ENCODE peak calls at places on chromosomes 2 and 18, in four cellular contexts. K is transverse colon, Y is SJSA1, P is left ventricle myocardium superior. B is an unnamed sample.
A peak's percentile ranks its signal among the peaks of the same experiment; 100 is the strongest.

GRCh38 chr2:135043345-135043744 is 3.9 kb downstream of the MAP3K19 start:
- DNase-seq in K (no peak), P (no peak), Y (no peak), B (no peak)

GRCh38 chr2:240701091-240701735 is 9.5 kb downstream of the AQP12A start:
- DNase-seq in Y (no peak), K (no peak), P (peak; percentile 18), B (no peak)

GRCh38 chr2:200156140-200156858 is 150.2 kb upstream of the SPATS2L start:
- DNase-seq in K (no peak), P (peak; percentile 33), Y (peak; percentile 57), B (no peak)

GRCh38 chr2:233434666-233435375 is 80.5 kb downstream of the DGKD start:
- DNase-seq in P (no peak), Y (no peak), K (no peak), B (no peak)

GRCh38 chr2:3605013-3605961 is 10.4 kb downstream of the COLEC11 start:
- DNase-seq in Y (no peak), K (no peak), P (no peak), B (peak; percentile 46)

GRCh38 chr2:121189656-121190381 is 95.2 kb downstream of the TFCP2L1 start:
- DNase-seq in K (no peak), Y (no peak), P (no peak), B (no peak)

GRCh38 chr2:215863687-215864086 is 149.7 kb downstream of the MREG start:
- DNase-seq in Y (no peak), P (no peak), K (no peak), B (no peak)

GRCh38 chr2:46411245-46411641 is 68.1 kb upstream of the TMEM247 start:
- DNase-seq in Y (no peak), P (no peak), K (no peak), B (no peak)

GRCh38 chr2:81196933-81197628 is 892.5 kb upstream of the LRRTM1 start:
- DNase-seq in P (no peak), K (no peak), Y (no peak), B (no peak)

GRCh38 chr18:49708674-49709580 is 104.4 kb downstream of the ACAA2 start:
- DNase-seq in Y (no peak), P (no peak), K (no peak), B (no peak)

GRCh38 chr18:26863122-26863879 is 2.2 kb downstream of the AQP4 start:
- DNase-seq in K (peak; percentile 74), P (peak; percentile 88), Y (no peak), B (peak; percentile 68)

GRCh38 chr18:8507881-8508280 is 101.4 kb upstream of the RAB12 start:
- DNase-seq in K (no peak), Y (no peak), P (no peak), B (no peak)

GRCh38 chr2:44956841-44957240 is 15.3 kb downstream of the SIX3 start:
- DNase-seq in Y (peak; percentile 71), K (no peak), P (no peak), B (no peak)

GRCh38 chr18:23835076-23835475 is 145.8 kb downstream of the LAMA3 start:
- DNase-seq in Y (no peak), K (no peak), P (no peak), B (no peak)

GRCh38 chr2:14675489-14675888 is 43.0 kb downstream of the LRATD1 start:
- DNase-seq in P (no peak), Y (no peak), K (no peak), B (no peak)

GRCh38 chr2:120844098-120844738 is 108.5 kb downstream of the GLI2 start:
- DNase-seq in Y (no peak), K (no peak), P (no peak), B (no peak)

GRCh38 chr18:51921862-51922261 is 418.1 kb upstream of the DCC start:
- DNase-seq in Y (no peak), K (no peak), P (no peak), B (no peak)

GRCh38 chr18:21270453-21270852 is 28.4 kb downstream of the GREB1L start:
- DNase-seq in K (no peak), Y (no peak), P (no peak), B (no peak)

GRCh38 chr18:14970027-14970426 is 222.1 kb downstream of the ANKRD30B start:
- DNase-seq in K (no peak), P (no peak), Y (no peak), B (no peak)

GRCh38 chr2:241491549-241492173 is 16.7 kb downstream of the STK25 start:
- DNase-seq in Y (no peak), K (no peak), P (no peak), B (no peak)

GRCh38 chr2:159933727-159934049 is 128.7 kb downstream of the PLA2R1 start:
- DNase-seq in P (no peak), K (no peak), Y (no peak), B (no peak)

B was measured in colonic mucosa.